ENCODE peak calls at places on chromosome 12, in four cellular contexts. L is uterus, S is IMR-90, U is BJ. F is an unnamed sample.

GRCh38 chr12:18752280-18752920 is 14.5 kb downstream of the CAPZA3 start:
- DNase-seq in L (peak; percentile 22), S (peak; percentile 95), U (peak; percentile 13), F (no peak)

GRCh38 chr12:98973395-98973794 is 328.3 kb downstream of the APAF1 start:
- DNase-seq in L (no peak), S (no peak), U (no peak), F (no peak)

GRCh38 chr12:69330475-69331473 is 17.4 kb upstream of the LYZ start:
- DNase-seq in L (no peak), S (peak; percentile 1), U (no peak), F (peak; percentile 14)

GRCh38 chr12:31797230-31797872 is 68.5 kb upstream of the AMN1 start:
- DNase-seq in L (no peak), S (no peak), U (no peak), F (no peak)

GRCh38 chr12:56120158-56120846 is 2.2 kb downstream of the ZC3H10 start:
- DNase-seq in L (no peak), S (peak; percentile 24), U (no peak), F (no peak)

GRCh38 chr12:113403435-113404415 is at the start of gene SDS:
- DNase-seq in L (no peak), S (peak; percentile 24), U (no peak), F (no peak)

GRCh38 chr12:55940065-55940732 is 9.2 kb downstream of the DGKA start:
- DNase-seq in L (peak; percentile 87), S (peak; percentile 81), U (no peak), F (peak; percentile 89)

GRCh38 chr12:52263761-52264434 is 10.5 kb upstream of the KRT86 start:
- DNase-seq in L (no peak), S (no peak), U (no peak), F (no peak)

GRCh38 chr12:115257791-115258190 is 573.8 kb upstream of the TBX3 start:
- DNase-seq in L (no peak), S (peak; percentile 43), U (peak; percentile 26), F (no peak)

GRCh38 chr12:48119078-48119833 is at the start of gene PFKM:
- DNase-seq in L (peak; percentile 93), S (peak; percentile 91), U (peak; percentile 47), F (peak; percentile 81)

GRCh38 chr12:106767954-106768501 is 6.5 kb upstream of the RIC8B start:
- DNase-seq in L (no peak), S (no peak), U (no peak), F (no peak)

GRCh38 chr12:24470050-24470449 is 478.9 kb downstream of the BCAT1 start:
- DNase-seq in L (no peak), S (peak; percentile 40), U (no peak), F (no peak)

GRCh38 chr12:108618079-108618952 is 15.4 kb downstream of the SELPLG start:
- DNase-seq in L (peak; percentile 80), S (peak; percentile 83), U (no peak), F (peak; percentile 85)

GRCh38 chr12:19778822-19779221 is 339.5 kb downstream of the AEBP2 start:
- DNase-seq in L (no peak), S (no peak), U (no peak), F (no peak)
- TF ChIP-seq CTCF in L (no peak), S (no peak), U (no peak), F (no peak)

GRCh38 chr12:94900496-94900895 is 103.0 kb downstream of the NDUFA12 start:
- DNase-seq in L (no peak), S (no peak), U (no peak), F (no peak)

GRCh38 chr12:94892544-94893267 is 110.8 kb downstream of the NDUFA12 start:
- DNase-seq in L (no peak), S (no peak), U (no peak), F (no peak)

DNA sequence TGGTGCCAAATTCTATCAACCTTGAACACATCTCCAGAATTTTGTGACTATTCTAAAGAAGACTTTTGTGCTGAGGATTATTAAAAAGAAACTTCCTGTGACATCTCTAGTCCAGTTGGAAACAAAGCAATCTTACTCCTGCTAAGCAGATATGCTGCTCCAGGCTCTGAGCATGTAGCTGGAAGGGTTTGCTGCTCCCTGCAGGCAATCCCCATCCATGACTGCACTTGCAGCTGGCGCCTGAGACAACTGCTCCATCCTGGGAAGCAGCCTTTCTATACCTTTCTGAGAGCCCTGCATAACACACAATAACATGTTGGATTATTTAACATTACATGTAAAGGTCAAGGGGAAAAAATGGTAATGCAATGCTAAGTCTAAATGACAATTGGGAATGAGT is 105.1 kb downstream of the NDUFA12 start:
- DNase-seq in L (no peak), S (no peak), U (no peak), F (no peak)
- TF ChIP-seq CTCF in L (no peak), S (no peak), U (peak; percentile 26), F (no peak)

DNA sequence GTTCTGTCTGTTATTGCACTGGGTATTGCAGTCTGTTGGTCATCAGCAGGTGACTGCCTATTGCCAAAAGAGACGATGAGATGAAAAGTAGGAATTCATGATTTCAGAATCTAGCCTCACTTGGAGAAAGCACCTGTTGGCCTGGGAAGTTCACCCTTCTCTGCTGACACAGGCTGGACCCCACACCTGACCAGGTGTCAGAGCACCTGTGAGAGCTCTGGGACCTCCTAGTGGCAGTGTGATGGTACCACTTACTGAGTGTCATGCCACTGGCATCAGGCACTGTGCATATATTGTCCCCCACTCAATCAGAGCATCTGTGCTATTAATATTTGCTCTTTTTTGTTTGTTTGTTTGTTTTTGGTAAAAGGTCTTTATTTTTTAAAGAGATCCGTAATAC is 68.0 kb downstream of the RASSF3 start:
- DNase-seq in L (no peak), S (no peak), U (no peak), F (no peak)
- TF ChIP-seq CTCF in L (no peak), S (no peak), U (no peak), F (no peak)

GRCh38 chr12:131140069-131140435 is 186.3 kb downstream of the ADGRD1 start:
- DNase-seq in L (no peak), S (no peak), U (no peak), F (no peak)
- TF ChIP-seq CTCF in L (no peak), S (no peak), U (no peak), F (no peak)

DNA sequence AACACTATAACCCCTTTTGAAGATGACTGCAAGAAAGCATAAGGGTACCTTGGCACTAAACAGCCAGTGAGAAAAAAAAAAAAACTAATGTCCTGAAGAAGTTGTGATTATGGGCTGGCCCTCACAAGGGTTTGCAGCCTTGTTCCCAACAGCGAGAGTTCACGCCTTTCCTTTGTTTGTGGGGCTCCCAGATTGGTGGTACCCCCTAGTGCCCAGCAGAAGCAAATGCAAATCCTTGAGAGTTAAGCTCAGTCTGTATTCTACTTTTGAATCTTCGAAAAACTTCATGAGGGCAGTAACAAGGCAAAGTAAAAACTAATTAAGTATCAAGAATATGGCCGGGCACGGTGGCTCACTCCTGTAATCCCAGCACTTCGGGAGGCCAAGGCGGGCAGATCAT is 238.9 kb upstream of the LMO3 start:
- DNase-seq in L (no peak), S (no peak), U (no peak), F (no peak)
- TF ChIP-seq CTCF in L (no peak), S (no peak), U (no peak), F (no peak)

DNA sequence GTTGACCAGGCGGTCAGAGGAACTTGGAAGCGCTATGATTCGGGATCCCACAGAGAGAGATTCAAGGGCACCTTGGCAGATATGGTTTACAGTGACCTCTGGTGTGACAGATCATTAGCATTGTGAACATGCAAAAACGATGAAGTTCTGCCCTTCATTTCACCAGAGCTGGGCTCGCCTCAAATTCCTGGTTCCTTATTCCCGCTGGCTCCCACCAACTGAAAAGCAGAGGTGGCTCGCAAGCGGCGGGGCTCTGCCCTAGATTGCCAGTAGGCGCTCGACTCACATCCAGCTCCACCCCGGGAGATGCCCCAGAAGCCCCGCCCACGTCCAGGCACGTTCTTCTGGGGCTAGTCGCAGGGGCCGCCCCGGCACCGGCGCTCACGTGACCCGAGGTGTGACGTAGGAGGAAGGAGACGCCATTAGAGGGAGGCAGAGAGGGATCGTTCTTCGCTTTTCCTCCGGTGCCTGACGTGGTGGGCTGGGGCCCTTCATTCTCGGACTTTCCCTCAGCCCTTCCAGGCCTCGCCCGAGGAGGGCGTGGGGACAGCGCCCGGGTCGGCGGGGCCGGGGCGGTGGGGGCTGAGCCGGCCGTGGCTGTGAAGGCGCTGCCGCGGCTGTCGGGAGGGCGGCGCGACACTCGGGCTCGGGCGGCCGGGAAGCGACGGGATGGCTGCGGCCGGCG is at the start of gene RAB21:
- DNase-seq in L (peak; percentile 98), S (peak; percentile 95), U (peak; percentile 63), F (peak; percentile 99)
- TF ChIP-seq CTCF in L (peak; percentile 29), S (peak; percentile 33), U (peak; percentile 38), F (peak; percentile 37)

DNA sequence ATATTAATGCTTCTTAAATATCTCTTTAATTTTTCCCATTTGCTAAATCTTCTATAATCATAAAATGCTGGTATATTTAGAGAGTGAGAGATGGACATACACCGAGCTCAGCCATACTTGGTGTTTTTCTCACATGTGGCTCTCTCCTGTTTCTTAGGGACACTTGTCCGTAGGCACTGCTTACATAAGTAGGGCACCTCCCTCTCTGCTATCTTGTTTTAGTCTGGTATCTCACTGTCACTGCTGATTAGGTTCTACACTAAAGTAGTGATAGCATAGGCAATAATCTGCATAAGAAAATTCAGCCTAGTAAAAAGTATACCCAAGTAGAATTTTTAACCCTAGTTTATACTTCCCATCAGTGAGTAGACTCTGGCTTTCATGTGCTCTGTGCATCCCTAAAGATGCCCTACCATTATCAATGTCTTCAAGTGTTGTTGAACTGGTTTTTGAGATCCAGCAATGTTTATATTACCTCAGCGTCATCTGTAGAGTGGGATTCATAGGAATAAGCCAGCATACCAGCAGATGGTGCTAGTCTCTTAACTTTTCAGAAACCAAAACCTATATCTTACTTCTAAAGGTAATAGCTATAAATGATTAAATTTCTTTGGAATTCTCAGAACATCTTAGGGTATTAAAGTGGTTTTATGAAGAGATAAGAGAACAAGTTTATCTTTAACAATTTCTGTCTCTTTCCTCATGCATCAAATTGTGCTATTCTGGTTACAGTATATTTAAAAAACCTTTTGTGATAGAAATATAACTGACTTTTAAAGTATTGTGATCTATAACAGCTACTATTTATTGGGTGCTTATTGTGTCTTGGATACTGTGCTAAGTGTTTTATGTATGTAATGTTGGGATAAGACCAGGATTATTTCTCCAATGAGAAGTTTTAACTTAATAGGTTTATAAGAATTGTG is 32.9 kb downstream of the ARID2 start:
- DNase-seq in L (no peak), S (peak; percentile 78), U (peak; percentile 8), F (no peak)
- TF ChIP-seq CTCF in L (peak; percentile 50), S (peak; percentile 83), U (peak; percentile 71), F (peak; percentile 69)

GRCh38 chr12:131619736-131620506 is 91.0 kb upstream of the SFSWAP start:
- DNase-seq in L (no peak), S (no peak), U (no peak), F (no peak)

GRCh38 chr12:131617596-131618302 is 93.1 kb upstream of the SFSWAP start:
- DNase-seq in L (no peak), S (no peak), U (no peak), F (no peak)

GRCh38 chr12:131617179-131617578 is 93.7 kb upstream of the SFSWAP start:
- DNase-seq in L (no peak), S (no peak), U (no peak), F (no peak)

GRCh38 chr12:131619106-131619642 is 91.7 kb upstream of the SFSWAP start:
- DNase-seq in L (no peak), S (no peak), U (no peak), F (no peak)

DNA sequence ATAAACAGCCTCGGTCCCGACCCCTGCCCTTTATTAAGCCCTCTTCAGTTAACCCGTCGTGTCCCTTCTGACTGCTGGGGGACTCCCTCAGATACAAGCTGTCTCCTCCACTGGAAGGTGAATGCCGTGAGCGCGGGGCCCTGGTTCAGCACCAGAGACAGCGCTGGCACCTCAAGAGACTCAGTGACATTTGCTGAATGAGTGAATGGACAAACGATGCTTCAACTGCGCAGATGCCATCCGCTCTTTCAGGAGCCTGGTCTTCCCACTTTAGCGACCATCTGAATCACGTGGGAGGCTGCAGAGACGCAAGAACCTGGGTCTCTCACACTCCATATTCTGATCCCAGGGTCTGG is 92.6 kb upstream of the SFSWAP start:
- DNase-seq in L (no peak), S (no peak), U (no peak), F (no peak)
- TF ChIP-seq CTCF in L (no peak), S (no peak), U (no peak), F (no peak)